ENCODE peak calls at places on chromosome 4, in nine cellular contexts. One of them, this sample, is unnamed.

GRCh38 chr4:42398448-42399355 is 1.4 kb downstream of the SHISA3 start:
- DNase-seq in HCT116: no peak
- DNase-seq in OCI-LY7: no peak
- DNase-seq in GM23248: no peak
- DNase-seq in GM23338: peak; percentile 73
- DNase-seq in MM.1S: no peak
- DNase-seq in SK-N-SH: no peak
- DNase-seq in PC-3: peak; percentile 9
- DNase-seq in PC-9: no peak
- DNase-seq in this sample: no peak

GRCh38 chr4:48949518-48950207 is 36.4 kb upstream of the CWH43 start:
- DNase-seq in PC-3: peak; percentile 76
- DNase-seq in PC-9: no peak
- DNase-seq in SK-N-SH: no peak
- DNase-seq in GM23338: no peak
- DNase-seq in GM23248: peak; percentile 87
- DNase-seq in HCT116: no peak
- DNase-seq in OCI-LY7: no peak
- DNase-seq in MM.1S: no peak
- DNase-seq in this sample: no peak

GRCh38 chr4:173013232-173013932 is 155.2 kb upstream of the GALNT7 start:
- DNase-seq in GM23338: peak; percentile 68
- DNase-seq in MM.1S: peak; percentile 28
- DNase-seq in PC-9: no peak
- DNase-seq in HCT116: no peak
- DNase-seq in GM23248: peak; percentile 42
- DNase-seq in PC-3: peak; percentile 57
- DNase-seq in SK-N-SH: peak; percentile 58
- DNase-seq in OCI-LY7: peak; percentile 59
- DNase-seq in this sample: peak; percentile 74

GRCh38 chr4:113499696-113500095 is 261.8 kb downstream of the CAMK2D start:
- DNase-seq in HCT116: no peak
- DNase-seq in PC-3: peak; percentile 47
- DNase-seq in GM23338: no peak
- DNase-seq in SK-N-SH: no peak
- DNase-seq in PC-9: no peak
- DNase-seq in MM.1S: no peak
- DNase-seq in GM23248: peak; percentile 85
- DNase-seq in OCI-LY7: no peak
- DNase-seq in this sample: no peak

GRCh38 chr4:158169516-158169915 is 3.3 kb downstream of the GASK1B start:
- DNase-seq in SK-N-SH: no peak
- DNase-seq in GM23248: peak; percentile 52
- DNase-seq in PC-9: no peak
- DNase-seq in OCI-LY7: no peak
- DNase-seq in HCT116: no peak
- DNase-seq in PC-3: no peak
- DNase-seq in GM23338: no peak
- DNase-seq in MM.1S: no peak
- DNase-seq in this sample: no peak

GRCh38 chr4:108320066-108320465 is 151.3 kb upstream of the LEF1 start:
- DNase-seq in SK-N-SH: no peak
- DNase-seq in GM23338: no peak
- DNase-seq in GM23248: no peak
- DNase-seq in PC-3: no peak
- DNase-seq in HCT116: no peak
- DNase-seq in OCI-LY7: no peak
- DNase-seq in MM.1S: no peak
- DNase-seq in PC-9: no peak
- DNase-seq in this sample: no peak

GRCh38 chr4:76600447-76600846 is 165.4 kb downstream of the SHROOM3 start:
- DNase-seq in MM.1S: no peak
- DNase-seq in HCT116: no peak
- DNase-seq in GM23338: no peak
- DNase-seq in PC-3: no peak
- DNase-seq in GM23248: no peak
- DNase-seq in PC-9: peak; percentile 64
- DNase-seq in SK-N-SH: no peak
- DNase-seq in OCI-LY7: no peak
- DNase-seq in this sample: no peak

GRCh38 chr4:74109894-74110605 is 11.1 kb upstream of the CXCL2 start:
- DNase-seq in PC-3: peak; percentile 96
- DNase-seq in HCT116: peak; percentile 60
- DNase-seq in GM23248: peak; percentile 97
- DNase-seq in GM23338: no peak
- DNase-seq in PC-9: no peak
- DNase-seq in OCI-LY7: no peak
- DNase-seq in SK-N-SH: no peak
- DNase-seq in MM.1S: no peak
- DNase-seq in this sample: no peak

GRCh38 chr4:26860922-26861433 is 337 bp downstream of the STIM2 start:
- DNase-seq in SK-N-SH: peak; percentile 68
- DNase-seq in HCT116: no peak
- DNase-seq in MM.1S: no peak
- DNase-seq in PC-3: peak; percentile 19
- DNase-seq in GM23338: peak; percentile 54
- DNase-seq in GM23248: peak; percentile 83
- DNase-seq in PC-9: no peak
- DNase-seq in OCI-LY7: peak; percentile 76
- DNase-seq in this sample: peak; percentile 83

GRCh38 chr4:101597204-101597603 is 193.3 kb upstream of the BANK1 start:
- DNase-seq in MM.1S: peak; percentile 46
- DNase-seq in GM23248: no peak
- DNase-seq in OCI-LY7: peak; percentile 9
- DNase-seq in SK-N-SH: no peak
- DNase-seq in HCT116: no peak
- DNase-seq in PC-3: no peak
- DNase-seq in PC-9: no peak
- DNase-seq in GM23338: peak; percentile 24
- DNase-seq in this sample: peak; percentile 62

GRCh38 chr4:138010639-138011038 is 231.5 kb downstream of the SLC7A11 start:
- DNase-seq in PC-3: no peak
- DNase-seq in OCI-LY7: no peak
- DNase-seq in SK-N-SH: no peak
- DNase-seq in MM.1S: no peak
- DNase-seq in HCT116: no peak
- DNase-seq in PC-9: no peak
- DNase-seq in GM23338: no peak
- DNase-seq in GM23248: no peak
- DNase-seq in this sample: no peak

GRCh38 chr4:138003248-138003647 is 238.9 kb downstream of the SLC7A11 start:
- DNase-seq in GM23248: peak; percentile 55
- DNase-seq in MM.1S: no peak
- DNase-seq in GM23338: no peak
- DNase-seq in OCI-LY7: no peak
- DNase-seq in PC-9: no peak
- DNase-seq in SK-N-SH: no peak
- DNase-seq in PC-3: no peak
- DNase-seq in HCT116: no peak
- DNase-seq in this sample: no peak

GRCh38 chr4:138005486-138005885 is 236.7 kb downstream of the SLC7A11 start:
- DNase-seq in SK-N-SH: no peak
- DNase-seq in MM.1S: no peak
- DNase-seq in PC-9: no peak
- DNase-seq in OCI-LY7: no peak
- DNase-seq in GM23338: no peak
- DNase-seq in PC-3: no peak
- DNase-seq in HCT116: no peak
- DNase-seq in GM23248: no peak
- DNase-seq in this sample: no peak

DNA sequence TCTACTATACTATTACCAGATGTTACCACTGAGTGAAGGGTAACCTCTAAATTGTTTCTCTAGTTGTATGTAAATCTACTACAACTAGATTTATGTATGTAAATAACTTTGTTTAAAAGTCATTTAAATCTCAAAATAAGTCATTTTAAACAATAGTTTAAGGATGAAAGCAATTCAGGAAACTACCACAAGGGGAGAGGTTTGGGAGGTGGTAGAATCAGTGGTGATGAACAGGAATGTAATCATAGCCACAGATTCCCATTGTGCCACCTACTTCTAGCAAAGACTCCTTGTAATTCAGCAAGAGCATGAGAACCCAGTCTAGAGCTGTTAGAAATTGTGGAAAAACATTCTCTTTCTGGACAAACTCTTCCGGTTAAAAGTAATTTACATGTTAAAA is 234.6 kb downstream of the SLC7A11 start:
- DNase-seq in OCI-LY7: no peak
- DNase-seq in MM.1S: no peak
- DNase-seq in PC-3: peak; percentile 45
- DNase-seq in PC-9: no peak
- DNase-seq in GM23338: peak; percentile 54
- DNase-seq in SK-N-SH: peak; percentile 4
- DNase-seq in HCT116: peak; percentile 13
- DNase-seq in GM23248: peak; percentile 20
- DNase-seq in this sample: no peak
- H3K4me3 ChIP-seq in OCI-LY7: no peak overlapping the region
- H3K4me3 ChIP-seq in MM.1S: no peak overlapping the region
- H3K4me3 ChIP-seq in PC-3: no peak overlapping the region
- H3K4me3 ChIP-seq in PC-9: no peak overlapping the region
- H3K4me3 ChIP-seq in GM23338: no peak overlapping the region
- H3K4me3 ChIP-seq in SK-N-SH: no peak overlapping the region
- H3K4me3 ChIP-seq in HCT116: no peak overlapping the region
- H3K4me3 ChIP-seq in GM23248: no peak overlapping the region
- H3K4me3 ChIP-seq in this sample: no peak overlapping the region

GRCh38 chr4:115030281-115030680 is 83.1 kb downstream of the NDST4 start:
- DNase-seq in MM.1S: no peak
- DNase-seq in SK-N-SH: no peak
- DNase-seq in PC-3: no peak
- DNase-seq in GM23248: peak; percentile 55
- DNase-seq in PC-9: no peak
- DNase-seq in HCT116: no peak
- DNase-seq in GM23338: no peak
- DNase-seq in OCI-LY7: no peak
- DNase-seq in this sample: no peak

DNA sequence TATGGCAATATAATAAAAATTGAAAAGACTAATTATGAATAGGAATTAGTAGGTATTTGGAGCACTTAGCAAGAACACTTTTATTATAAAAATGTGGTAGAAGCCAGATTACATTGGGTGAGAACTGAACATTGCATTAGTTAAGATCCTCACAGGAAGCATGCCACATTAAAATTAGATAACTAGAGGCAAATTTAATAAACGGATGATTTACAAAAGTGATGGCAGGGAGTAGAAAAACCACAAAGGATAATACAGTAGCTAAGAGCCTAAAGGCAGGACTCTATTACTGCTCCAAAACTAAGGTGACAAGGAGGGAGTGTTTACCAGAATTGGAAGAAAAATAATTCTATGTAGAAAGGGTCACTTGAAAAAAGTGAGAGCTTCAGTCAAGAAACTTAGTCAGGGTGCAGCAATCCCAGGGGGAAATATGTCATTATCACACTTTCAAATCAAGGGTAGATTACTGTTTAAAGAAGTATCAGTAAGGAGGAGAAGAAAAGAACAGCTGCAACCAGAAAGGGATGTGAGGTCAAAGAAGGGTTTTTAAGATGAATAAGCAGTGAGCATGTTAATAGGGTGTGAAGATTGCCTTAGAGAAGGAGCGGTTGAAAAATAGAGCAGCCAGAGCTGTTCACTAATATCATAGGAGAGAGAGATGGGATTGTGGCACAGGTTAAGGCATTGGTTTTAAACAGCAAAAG is 84.6 kb downstream of the NDST4 start:
- DNase-seq in PC-3: no peak
- DNase-seq in SK-N-SH: no peak
- DNase-seq in GM23248: peak; percentile 8
- DNase-seq in OCI-LY7: no peak
- DNase-seq in MM.1S: no peak
- DNase-seq in PC-9: no peak
- DNase-seq in GM23338: no peak
- DNase-seq in HCT116: no peak
- DNase-seq in this sample: no peak
- H3K4me1 ChIP-seq in PC-3: no peaks in the 10 kb centered on the region
- H3K4me1 ChIP-seq in SK-N-SH: peaks cover 10% of the 10 kb centered on the region
- H3K4me1 ChIP-seq in GM23248: peaks cover 31% of the 10 kb centered on the region
- H3K4me1 ChIP-seq in OCI-LY7: no peaks in the 10 kb centered on the region
- H3K4me1 ChIP-seq in MM.1S: no peaks in the 10 kb centered on the region
- H3K4me1 ChIP-seq in PC-9: no peaks in the 10 kb centered on the region
- H3K4me1 ChIP-seq in GM23338: no peaks in the 10 kb centered on the region
- H3K4me1 ChIP-seq in HCT116: no peaks in the 10 kb centered on the region
- H3K4me1 ChIP-seq in this sample: no peaks in the 10 kb centered on the region

DNA sequence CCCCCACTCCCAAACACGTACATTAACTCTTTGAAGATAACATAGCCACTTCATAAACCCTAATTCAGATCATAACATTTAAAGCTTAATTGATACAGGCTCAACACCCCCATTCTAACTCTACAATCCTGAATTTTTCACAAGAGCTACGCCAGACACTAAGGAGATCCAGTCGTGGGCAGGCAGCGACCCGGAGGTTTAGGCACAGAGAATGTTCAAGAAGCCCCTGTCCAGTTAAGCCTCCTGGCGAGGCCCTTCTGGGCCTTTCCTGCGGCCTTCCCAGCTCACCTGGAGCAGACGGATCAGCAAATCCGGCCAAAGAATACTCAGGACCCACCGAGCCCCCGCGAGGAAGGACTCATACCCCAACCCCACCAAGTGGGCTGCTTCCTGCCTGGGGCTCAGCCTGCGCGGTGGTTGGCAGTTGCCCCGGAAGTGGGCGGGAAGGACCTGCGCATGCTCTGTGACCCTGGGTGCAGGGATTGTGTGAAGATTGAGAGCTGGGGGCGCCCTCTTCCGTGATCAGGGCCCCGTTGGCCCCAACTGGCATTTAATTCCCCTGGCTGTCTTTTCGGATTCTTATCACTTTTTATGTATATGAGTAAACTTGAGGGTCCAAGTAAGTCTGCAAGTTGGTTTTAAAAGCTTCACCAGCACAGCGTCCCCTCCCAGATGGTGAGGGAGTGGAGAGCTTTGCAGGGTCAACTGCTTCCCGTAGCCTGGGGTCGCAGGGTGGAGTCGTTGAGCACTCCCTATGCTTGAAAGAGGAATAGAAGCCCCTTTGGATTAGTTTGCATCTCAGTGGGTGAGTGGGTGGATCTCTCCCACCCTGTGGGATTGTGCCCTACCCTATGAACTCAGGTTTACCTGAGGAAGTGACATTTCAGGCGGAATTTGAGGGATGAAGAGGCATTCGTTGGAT is at the start of gene TRIM61:
- DNase-seq in SK-N-SH: peak; percentile 11
- DNase-seq in MM.1S: peak; percentile 81
- DNase-seq in GM23338: no peak
- DNase-seq in GM23248: no peak
- DNase-seq in PC-3: no peak
- DNase-seq in OCI-LY7: peak; percentile 91
- DNase-seq in PC-9: no peak
- DNase-seq in HCT116: no peak
- DNase-seq in this sample: peak; percentile 98
- H3K9me2 ChIP-seq in SK-N-SH: no peaks in the 10 kb centered on the region
- H3K9me2 ChIP-seq in MM.1S: no peaks in the 10 kb centered on the region
- H3K9me2 ChIP-seq in GM23338: no peaks in the 10 kb centered on the region
- H3K9me2 ChIP-seq in GM23248: no peaks in the 10 kb centered on the region
- H3K9me2 ChIP-seq in PC-3: no peaks in the 10 kb centered on the region
- H3K9me2 ChIP-seq in OCI-LY7: no peaks in the 10 kb centered on the region
- H3K9me2 ChIP-seq in PC-9: no peaks in the 10 kb centered on the region
- H3K9me2 ChIP-seq in HCT116: no peaks in the 10 kb centered on the region
- H3K9me2 ChIP-seq in this sample: no peaks in the 10 kb centered on the region

DNA sequence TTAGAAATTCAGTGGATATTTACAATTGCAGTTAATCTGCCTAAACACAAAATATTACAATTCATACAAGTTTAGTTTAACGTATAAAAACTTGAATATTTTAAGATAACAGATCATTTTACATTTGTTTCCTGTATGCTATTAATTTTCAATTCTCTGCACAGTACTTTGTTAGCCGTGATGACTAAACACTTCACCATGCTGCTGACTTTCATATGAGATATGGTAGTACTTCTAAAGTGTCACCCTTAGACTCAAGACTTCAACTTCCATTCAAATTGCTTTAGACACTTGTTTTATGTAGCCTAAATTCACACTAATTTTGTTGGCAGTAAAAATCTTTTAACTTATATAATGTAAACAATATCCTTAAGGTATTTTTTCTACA is 1646.4 kb upstream of the ADGRL3 start:
- DNase-seq in SK-N-SH: no peak
- DNase-seq in GM23338: no peak
- DNase-seq in GM23248: peak; percentile 3
- DNase-seq in MM.1S: peak; percentile 62
- DNase-seq in HCT116: no peak
- DNase-seq in PC-9: peak; percentile 52
- DNase-seq in PC-3: peak; percentile 70
- DNase-seq in OCI-LY7: no peak
- DNase-seq in this sample: no peak
- H3K4me3 ChIP-seq in SK-N-SH: peak overlapping the region; percentile 47
- H3K4me3 ChIP-seq in GM23338: no peak overlapping the region
- H3K4me3 ChIP-seq in GM23248: no peak overlapping the region
- H3K4me3 ChIP-seq in MM.1S: peak overlapping the region; percentile 54
- H3K4me3 ChIP-seq in HCT116: no peak overlapping the region
- H3K4me3 ChIP-seq in PC-9: peak overlapping the region; percentile 43
- H3K4me3 ChIP-seq in PC-3: peak overlapping the region; percentile 70
- H3K4me3 ChIP-seq in OCI-LY7: no peak overlapping the region
- H3K4me3 ChIP-seq in this sample: no peak overlapping the region

This sample was measured in Karpas-422.